ENCODE peak calls at places on chromosome 1, in ten cellular contexts. M, B, A, Z, F, K, E, S, C and U are unnamed samples.
A peak's percentile ranks its signal among the peaks of the same experiment; 100 is the strongest.

GRCh38 chr1:26921126-26921461 is 449 bp upstream of the NUDC start:
- DNase-seq in Z (no peak), M (no peak), B (no peak), C (no peak), A (no peak), F (no peak), E (no peak), K (no peak), S (no peak), U (no peak)

GRCh38 chr1:180893614-180894013 is 19.1 kb upstream of the KIAA1614 start:
- DNase-seq in B (no peak), M (no peak), C (no peak), Z (no peak), F (no peak), S (no peak), K (no peak), E (no peak), A (no peak), U (no peak)

GRCh38 chr1:10642403-10643080 is 153.9 kb downstream of the CASZ1 start:
- DNase-seq in Z (no peak), A (no peak), M (no peak), E (no peak), F (no peak), C (no peak), B (no peak), S (no peak), K (no peak), U (no peak)

GRCh38 chr1:235351441-235351840 is 15.8 kb upstream of the TBCE start:
- DNase-seq in B (no peak), M (no peak), F (no peak), E (no peak), Z (no peak), C (no peak), A (no peak), S (no peak), K (no peak), U (no peak)

GRCh38 chr1:148315081-148315811 is 163.2 kb upstream of the NBPF11 start:
- DNase-seq in A (no peak), K (no peak), M (no peak), E (no peak), B (peak; percentile 58), S (no peak), C (no peak), Z (no peak), F (no peak), U (no peak)

GRCh38 chr1:213876531-213876930 is 111.2 kb upstream of the PROX1 start:
- DNase-seq in F (no peak), S (no peak), C (no peak), E (no peak), B (no peak), M (no peak), A (no peak), K (no peak), Z (no peak), U (no peak)

GRCh38 chr1:176878750-176879536 is 285.6 kb downstream of the ASTN1 start:
- DNase-seq in F (peak; percentile 78), C (no peak), M (peak; percentile 49), S (no peak), A (no peak), B (no peak), E (no peak), K (no peak), Z (no peak), U (no peak)

GRCh38 chr1:179089827-179090482 is 8.1 kb downstream of the TOR3A start:
- DNase-seq in K (no peak), A (no peak), S (no peak), F (no peak), Z (no peak), C (no peak), E (no peak), M (no peak), B (no peak), U (no peak)

GRCh38 chr1:91710261-91710660 is 175.7 kb downstream of the TGFBR3 start:
- DNase-seq in A (no peak), C (no peak), Z (no peak), F (no peak), B (no peak), E (no peak), M (no peak), S (no peak), K (no peak), U (no peak)
- H3K9ac ChIP-seq in A (no peak overlapping the region), C (no peak overlapping the region), Z (no peak overlapping the region), F (no peak overlapping the region), B (no peak overlapping the region), E (no peak overlapping the region), M (no peak overlapping the region), S (no peak overlapping the region), K (no peak overlapping the region), U (no peak overlapping the region)

GRCh38 chr1:9066945-9067807 is 2.3 kb downstream of the SLC2A5 start:
- DNase-seq in S (no peak), A (peak; percentile 68), B (peak; percentile 90), C (no peak), K (no peak), Z (no peak), M (no peak), E (peak; percentile 92), F (no peak), U (peak; percentile 91)

GRCh38 chr1:9071554-9072235 is 2.3 kb upstream of the SLC2A5 start:
- DNase-seq in B (no peak), C (no peak), K (no peak), S (no peak), E (no peak), F (no peak), A (no peak), M (no peak), Z (no peak), U (no peak)

GRCh38 chr1:9070421-9071015 is 1.1 kb upstream of the SLC2A5 start:
- DNase-seq in C (no peak), M (no peak), B (no peak), F (no peak), K (no peak), E (no peak), S (no peak), A (no peak), Z (no peak), U (no peak)

GRCh38 chr1:9069324-9070100 is at the start of gene SLC2A5:
- DNase-seq in S (no peak), F (no peak), Z (peak; percentile 34), K (no peak), A (no peak), C (no peak), B (no peak), E (peak; percentile 22), M (peak; percentile 57), U (no peak)

DNA sequence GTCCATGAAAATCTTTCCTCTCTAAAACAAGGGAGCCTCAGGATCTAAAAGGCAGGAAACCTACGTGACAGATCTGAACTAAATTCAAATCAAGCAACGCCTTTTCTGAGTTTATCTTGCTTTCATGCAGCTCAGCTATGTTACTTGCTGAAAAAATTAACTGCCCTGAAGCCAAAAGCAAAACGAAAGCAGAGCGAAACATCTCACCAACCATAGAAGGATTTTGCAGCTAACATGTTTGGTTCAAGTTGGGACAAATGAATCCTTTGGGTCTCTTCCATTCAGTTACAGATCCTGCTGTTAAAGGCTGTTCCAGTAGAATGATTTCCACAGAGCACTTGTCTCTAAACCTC is 488 bp downstream of the SLC2A5 start:
- DNase-seq in E (peak; percentile 38), B (no peak), M (no peak), F (no peak), A (no peak), K (no peak), C (no peak), S (no peak), Z (no peak), U (no peak)
- H3K9ac ChIP-seq in E (no peak overlapping the region), B (no peak overlapping the region), M (no peak overlapping the region), F (no peak overlapping the region), A (no peak overlapping the region), K (no peak overlapping the region), C (no peak overlapping the region), S (no peak overlapping the region), Z (no peak overlapping the region), U (peak overlapping the region; percentile 9)

GRCh38 chr1:94539496-94539895 is 2.1 kb downstream of the F3 start:
- DNase-seq in F (no peak), Z (no peak), C (no peak), K (no peak), M (no peak), A (no peak), S (no peak), E (no peak), B (peak; percentile 55), U (peak; percentile 55)

GRCh38 chr1:94535879-94536278 is 5.7 kb downstream of the F3 start:
- DNase-seq in M (no peak), B (peak; percentile 44), K (no peak), C (no peak), E (no peak), F (no peak), A (no peak), S (no peak), Z (no peak), U (no peak)

GRCh38 chr1:94538243-94538827 is 3.2 kb downstream of the F3 start:
- DNase-seq in E (no peak), M (peak; percentile 52), F (no peak), K (no peak), Z (no peak), C (no peak), S (no peak), A (no peak), B (peak; percentile 27), U (no peak)

GRCh38 chr1:94540440-94541174 is 952 bp downstream of the F3 start:
- DNase-seq in M (no peak), S (no peak), K (no peak), F (no peak), E (no peak), A (no peak), C (no peak), B (no peak), Z (peak; percentile 29), U (no peak)

DNA sequence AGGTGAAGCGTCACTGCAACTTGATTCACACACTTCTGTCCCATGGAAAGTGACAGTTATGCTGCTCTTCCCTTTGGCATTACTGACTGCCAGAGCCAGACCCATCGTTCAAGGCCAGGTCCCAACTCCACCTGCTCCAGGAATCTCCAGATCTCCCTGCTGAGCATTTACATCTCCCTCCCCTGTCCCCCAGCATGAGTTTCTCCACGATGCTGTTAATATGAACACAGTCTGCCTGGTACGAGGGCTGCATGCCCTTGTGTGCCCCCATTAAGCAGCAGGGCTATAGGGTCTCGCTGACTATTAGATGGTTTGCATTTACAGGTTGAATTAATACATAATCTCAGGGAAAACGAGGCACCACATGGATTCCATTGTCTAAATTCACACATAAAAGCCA is 4.3 kb downstream of the F3 start:
- DNase-seq in S (no peak), Z (no peak), E (no peak), B (no peak), M (no peak), C (no peak), K (no peak), A (no peak), F (no peak), U (no peak)
- H3K9ac ChIP-seq in S (no peak overlapping the region), Z (no peak overlapping the region), E (no peak overlapping the region), B (peak overlapping the region; percentile 89), M (no peak overlapping the region), C (no peak overlapping the region), K (no peak overlapping the region), A (no peak overlapping the region), F (no peak overlapping the region), U (peak overlapping the region; percentile 51)

DNA sequence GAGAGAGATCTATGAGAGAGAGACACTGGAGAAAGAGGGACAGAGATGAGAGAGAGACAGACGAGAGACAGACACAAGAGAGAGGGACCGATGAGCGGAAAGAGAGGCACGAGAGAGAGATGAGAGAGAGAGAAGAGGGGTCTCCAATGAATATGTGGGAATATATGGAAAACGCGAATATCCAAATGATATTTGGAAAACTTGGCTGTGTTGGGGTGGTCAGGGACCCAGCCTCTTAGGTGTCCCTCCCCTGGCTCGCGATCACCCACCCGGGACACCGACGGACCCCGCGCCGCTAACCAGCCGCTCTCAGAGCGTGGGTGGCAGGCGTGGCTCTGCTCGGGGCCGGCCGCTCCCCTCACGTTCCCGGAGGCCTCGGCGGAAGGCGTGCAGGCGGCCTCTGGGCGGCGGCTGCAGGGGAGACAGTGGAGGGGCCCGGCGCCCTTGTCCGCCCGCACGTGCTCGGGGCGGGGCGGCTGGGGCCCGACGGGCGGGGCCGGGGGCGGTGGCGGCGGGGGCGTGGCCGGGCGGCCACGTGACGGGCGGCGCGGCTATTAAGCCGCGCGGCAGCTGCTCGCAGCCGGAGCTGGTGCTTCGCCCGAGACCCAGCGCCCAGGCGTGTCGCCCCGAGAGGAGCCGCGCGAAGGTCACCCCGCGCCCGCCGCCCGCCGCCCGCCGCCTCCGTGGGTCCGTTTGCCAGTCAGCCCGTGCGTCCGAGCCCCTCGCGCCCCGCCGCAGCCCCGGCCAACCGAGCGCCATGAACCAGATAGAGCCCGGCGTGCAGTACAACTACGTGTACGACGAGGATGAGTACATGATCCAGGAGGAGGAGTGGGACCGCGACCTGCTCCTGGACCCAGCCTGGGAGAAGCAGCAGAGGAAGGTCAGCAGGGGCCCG is at the start of gene ACTN2:
- DNase-seq in M (peak; percentile 85), A (peak; percentile 31), F (peak; percentile 76), C (peak; percentile 46), B (no peak), K (peak; percentile 79), Z (peak; percentile 49), E (peak; percentile 28), S (no peak), U (no peak)
- H3K9ac ChIP-seq in M (no peak within 1 kb of the TSS), A (peak within 1 kb of the TSS; percentile 29), F (no peak within 1 kb of the TSS), C (peak within 1 kb of the TSS; percentile 80), B (peak within 1 kb of the TSS; percentile 18), K (no peak within 1 kb of the TSS), Z (peak within 1 kb of the TSS; percentile 24), E (no peak within 1 kb of the TSS), S (no peak within 1 kb of the TSS), U (no peak within 1 kb of the TSS)